ENCODE peak calls at places on chromosomes 4 and X, in seven cellular contexts. V is ascending aorta, A is mammary epithelial cell, M is mucosa of descending colon, U is A549, C is uterus, Z is NB4. Q is an unnamed sample.

GRCh38 chrX:23885803-23886202 is 21.9 kb downstream of the APOO start:
- DNase-seq in A (no peak), M (no peak), C (no peak), V (no peak), Z (no peak), U (peak; percentile 59), Q (no peak)

GRCh38 chrX:115531818-115532403 is 29.1 kb upstream of the PLS3 start:
- DNase-seq in A (peak; percentile 16), C (no peak), Z (no peak), M (no peak), U (peak; percentile 15), V (no peak), Q (no peak)

GRCh38 chr4:82886145-82886942 is 4.6 kb downstream of the SEC31A start:
- DNase-seq in Z (no peak), C (no peak), V (no peak), U (no peak), M (no peak), A (peak; percentile 66), Q (no peak)

GRCh38 chrX:49840679-49841078 is 11.6 kb downstream of the PAGE4 start:
- DNase-seq in U (peak; percentile 72), C (peak; percentile 30), V (no peak), M (peak; percentile 41), A (peak; percentile 54), Z (peak; percentile 43), Q (no peak)

GRCh38 chr4:106676173-106676921 is 307.8 kb upstream of the GIMD1 start:
- DNase-seq in C (no peak), A (peak; percentile 88), M (no peak), U (no peak), Z (peak; percentile 94), V (no peak), Q (no peak)

GRCh38 chr4:74032064-74032463 is 6.4 kb downstream of the CXCL3 start:
- DNase-seq in A (no peak), M (no peak), Z (no peak), C (no peak), V (no peak), U (no peak), Q (no peak)

GRCh38 chr4:48129307-48130014 is 4.6 kb downstream of the TXK start:
- DNase-seq in U (peak; percentile 7), Z (peak; percentile 74), A (no peak), M (peak; percentile 58), V (no peak), C (peak; percentile 41), Q (no peak)

GRCh38 chr4:157045507-157046127 is 30.3 kb upstream of the GLRB start:
- DNase-seq in Z (peak; percentile 20), U (peak; percentile 54), M (no peak), V (no peak), C (no peak), A (peak; percentile 66), Q (peak; percentile 13)

GRCh38 chr4:129545599-129546278 is 449.8 kb downstream of the C4orf33 start:
- DNase-seq in V (no peak), Z (peak; percentile 63), C (peak; percentile 36), A (peak; percentile 29), M (peak; percentile 13), U (peak; percentile 70), Q (peak; percentile 32)

GRCh38 chr4:740656-741282 is 35.1 kb downstream of the PCGF3 start:
- DNase-seq in Z (no peak), V (no peak), C (no peak), A (no peak), U (no peak), M (no peak), Q (no peak)
- H3K4me3 ChIP-seq in Z (no peak overlapping the region), V (no peak overlapping the region), C (no peak overlapping the region), A (no peak overlapping the region), U (no peak overlapping the region), M (no peak overlapping the region), Q (no peak overlapping the region)

DNA sequence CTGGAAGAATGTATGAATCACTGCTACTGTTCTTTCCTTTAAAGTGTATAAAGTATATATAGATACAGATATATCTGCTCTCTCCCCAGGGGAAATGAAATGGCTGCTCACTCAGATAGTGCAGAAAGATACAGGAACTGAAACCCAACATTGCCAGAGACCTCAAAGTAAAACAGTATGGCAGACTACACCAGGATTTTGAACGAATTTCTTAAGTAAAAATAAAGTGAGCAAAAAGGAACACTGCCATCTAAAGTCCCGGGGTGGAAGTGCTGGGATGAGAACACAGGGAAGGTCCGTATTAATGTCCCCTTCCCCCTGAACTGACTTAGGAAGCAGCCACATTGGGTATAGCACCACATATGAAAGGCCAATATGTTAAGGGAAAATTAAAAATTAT is 93.4 kb downstream of the TMA16 start:
- DNase-seq in V (no peak), C (no peak), A (no peak), Z (peak; percentile 35), M (no peak), U (peak; percentile 11), Q (no peak)
- TF ChIP-seq CTCF in V (no peak), C (no peak), A (peak; percentile 9), Z (peak; percentile 20), M (no peak), U (no peak), Q (no peak)

GRCh38 chr4:184097240-184097619 is 120.4 kb downstream of the ENPP6 start:
- DNase-seq in A (peak; percentile 25), U (no peak), M (peak; percentile 69), V (no peak), C (peak; percentile 61), Z (no peak), Q (peak; percentile 24)
- H3K4me3 ChIP-seq in A (peak overlapping the region; percentile 30), U (no peak overlapping the region), M (no peak overlapping the region), V (peak overlapping the region; percentile 37), C (peak overlapping the region; percentile 23), Z (no peak overlapping the region), Q (peak overlapping the region; percentile 54)

DNA sequence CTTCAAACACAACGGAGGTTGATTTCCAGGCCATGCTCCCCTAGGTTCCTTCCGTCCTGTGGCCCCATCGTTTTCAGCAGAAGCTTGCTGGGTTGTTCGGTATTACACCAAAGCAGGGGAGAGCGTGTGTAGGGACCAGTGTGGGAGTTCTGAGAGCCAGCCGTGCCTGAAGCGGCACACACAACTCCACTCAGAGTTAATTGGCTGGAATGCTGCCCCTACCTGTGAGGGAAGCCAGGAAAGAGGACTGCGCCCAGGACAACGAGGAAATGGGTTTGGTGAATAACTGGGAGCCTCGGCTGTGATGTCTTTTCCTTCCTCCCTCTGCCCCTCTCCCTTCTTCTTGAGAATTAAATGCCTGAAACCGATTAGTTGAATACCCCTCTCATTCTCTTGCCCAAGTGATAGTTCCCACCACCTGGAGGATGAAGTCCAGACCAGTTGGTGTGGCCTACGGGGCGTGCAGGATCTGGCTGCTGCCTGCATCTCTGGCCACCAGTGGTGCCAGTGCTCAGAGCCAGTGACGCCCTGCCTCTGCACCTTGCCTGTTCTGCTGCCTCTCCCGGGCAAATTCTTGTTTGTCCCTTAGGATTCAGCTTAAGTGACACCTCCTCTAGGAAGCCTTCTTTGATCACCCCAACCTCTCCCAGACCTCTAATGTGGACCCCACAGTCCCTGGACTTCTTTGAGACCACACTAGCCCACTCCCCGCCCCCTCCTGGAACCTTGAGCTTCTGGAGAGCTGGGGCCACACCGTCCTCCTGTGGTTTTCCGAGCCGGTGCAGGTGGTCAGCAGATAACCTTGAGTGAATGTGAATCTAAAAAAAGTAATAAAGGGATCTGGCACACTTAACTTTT is 33.6 kb downstream of the TBC1D14 start:
- DNase-seq in A (no peak), U (no peak), V (no peak), Z (no peak), C (no peak), M (peak; percentile 74), Q (no peak)
- TF ChIP-seq CTCF in A (no peak), U (no peak), V (no peak), Z (no peak), C (no peak), M (no peak), Q (no peak)

DNA sequence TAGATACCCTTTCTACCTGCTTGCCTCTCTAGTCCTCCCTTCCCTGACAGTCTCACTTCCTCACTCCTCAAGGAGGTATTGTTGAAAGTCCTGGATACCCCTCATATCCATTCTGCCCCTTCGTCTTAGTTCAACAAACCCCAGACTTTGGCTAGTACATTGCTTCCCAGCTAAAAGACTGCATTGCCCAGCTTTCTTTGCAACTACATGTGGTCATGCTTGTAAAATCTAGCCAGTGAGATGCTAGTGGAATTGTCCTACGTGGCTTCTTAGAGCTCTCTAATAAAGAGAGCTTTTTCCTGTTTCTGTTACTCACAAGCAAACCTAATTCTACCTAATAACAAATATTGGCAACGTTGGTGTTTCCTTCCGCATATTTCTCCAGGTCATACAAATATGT is 237.9 kb upstream of the PSAPL1 start:
- DNase-seq in U (no peak), V (no peak), C (no peak), A (no peak), M (no peak), Z (peak; percentile 23), Q (no peak)
- H3K4me3 ChIP-seq in U (no peak overlapping the region), V (no peak overlapping the region), C (no peak overlapping the region), A (no peak overlapping the region), M (no peak overlapping the region), Z (no peak overlapping the region), Q (no peak overlapping the region)

DNA sequence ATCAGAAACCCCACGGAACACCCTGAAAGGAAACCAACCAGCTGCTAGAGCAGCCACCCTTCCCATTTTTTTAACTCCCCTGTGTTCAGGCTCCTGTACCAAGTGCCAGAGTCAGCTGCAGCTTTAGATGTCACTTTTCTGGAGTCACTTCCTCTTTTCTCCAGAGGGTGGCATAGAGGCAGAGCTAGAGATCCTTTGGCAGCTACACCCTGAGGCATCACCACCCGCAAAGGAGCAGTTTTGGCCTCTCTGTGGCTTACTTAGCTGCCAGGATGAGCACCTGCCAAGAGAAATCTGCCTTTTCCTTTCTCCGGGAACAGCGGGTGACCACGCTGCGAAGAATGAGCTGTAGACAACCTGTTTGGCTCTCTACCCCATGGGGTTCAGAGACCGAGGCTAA is 58.0 kb upstream of the CHRDL1 start:
- DNase-seq in C (no peak), Z (peak; percentile 24), U (peak; percentile 5), A (peak; percentile 42), V (no peak), M (no peak), Q (no peak)
- TF ChIP-seq CTCF in C (no peak), Z (peak; percentile 16), U (peak; percentile 18), A (peak; percentile 66), V (peak; percentile 25), M (no peak), Q (no peak)

GRCh38 chrX:1529756-1530155 is 7.2 kb downstream of the P2RY8 start:
- DNase-seq in Z (no peak), V (no peak), C (no peak), U (no peak), M (no peak), A (no peak), Q (no peak)

GRCh38 chrX:1529328-1529727 is 7.7 kb downstream of the P2RY8 start:
- DNase-seq in A (no peak), M (no peak), V (no peak), C (no peak), Z (no peak), U (no peak), Q (no peak)

GRCh38 chrX:1533083-1533482 is 3.9 kb downstream of the P2RY8 start:
- DNase-seq in V (no peak), Z (no peak), U (no peak), A (no peak), M (no peak), C (no peak), Q (no peak)

GRCh38 chrX:1528884-1529203 is 8.1 kb downstream of the P2RY8 start:
- DNase-seq in U (no peak), C (no peak), V (no peak), Z (no peak), A (no peak), M (no peak), Q (no peak)

GRCh38 chrX:1531106-1531890 is 5.7 kb downstream of the P2RY8 start:
- DNase-seq in Z (no peak), C (no peak), A (no peak), M (no peak), V (no peak), U (no peak), Q (no peak)
- H3K4me3 ChIP-seq in Z (peak overlapping the region; percentile 12), C (no peak overlapping the region), A (no peak overlapping the region), M (no peak overlapping the region), V (no peak overlapping the region), U (no peak overlapping the region), Q (no peak overlapping the region)

Q was measured in gastrocnemius medialis.